ENCODE peak calls at places on chromosomes 1 and 21, in nine cellular contexts. E is GDM1; Q is HuH-7; N is NCI-H524; K is stimulated activated CD8-positive, alpha-beta memory T cell treated with anti-CD3 and anti-CD28 coated beads, Interleukin-2, amount 100 ng/mL, for 48 hours; P is kidney tubule cell; A is stimulated activated CD4-positive, alpha-beta T cell treated with anti-CD3 and anti-CD28 coated beads, Interleukin-2, amount 100 ng/mL, for 48 hours; U is tibial nerve; C is fibroblast of the conjunctiva. Y is an unnamed sample.

GRCh38 chr1:30399026-30399425 is 324.4 kb downstream of the MATN1 start:
- DNase-seq in K (no peak), A (no peak), Q (no peak), U (no peak), E (no peak), C (no peak), P (no peak), N (no peak), Y (no peak)

GRCh38 chr1:173128737-173129136 is 78.0 kb upstream of the TNFSF18 start:
- DNase-seq in P (no peak), K (no peak), Q (no peak), E (no peak), N (no peak), C (no peak), U (no peak), A (no peak), Y (no peak)

GRCh38 chr21:19553930-19554615 is 1150.5 kb upstream of the TMPRSS15 start:
- DNase-seq in A (no peak), E (no peak), Q (no peak), P (no peak), K (no peak), C (no peak), N (no peak), U (no peak), Y (no peak)

GRCh38 chr1:51733793-51734522 is 117.1 kb downstream of the OSBPL9 start:
- DNase-seq in A (no peak), N (no peak), P (no peak), E (no peak), K (no peak), Q (no peak), U (no peak), C (no peak), Y (no peak)

GRCh38 chr1:232207089-232207723 is 422.7 kb downstream of the SIPA1L2 start:
- DNase-seq in Q (no peak), A (no peak), U (no peak), P (no peak), K (no peak), N (no peak), E (no peak), C (no peak), Y (no peak)

GRCh38 chr1:197799271-197799670 is 24.0 kb upstream of the DENND1B start:
- DNase-seq in P (peak), K (no peak), C (peak), N (no peak), Q (no peak), E (no peak), U (no peak), A (no peak), Y (no peak)

GRCh38 chr1:159786966-159787365 is 6.2 kb downstream of the DUSP23 start:
- DNase-seq in K (no peak), P (no peak), Q (no peak), E (no peak), C (no peak), N (no peak), A (no peak), U (no peak), Y (peak)

GRCh38 chr1:12197483-12197880 is 30.7 kb downstream of the TNFRSF1B start:
- DNase-seq in P (no peak), E (no peak), U (no peak), C (no peak), A (no peak), Q (no peak), N (no peak), K (no peak), Y (no peak)

GRCh38 chr1:226993676-226994356 is 53.7 kb downstream of the COQ8A start:
- DNase-seq in P (no peak), A (no peak), C (no peak), N (peak), K (no peak), U (no peak), E (no peak), Q (no peak), Y (peak)

GRCh38 chr1:43708006-43708412 is 673 bp downstream of the ST3GAL3 start:
- DNase-seq in U (no peak), A (no peak), K (no peak), N (no peak), Q (no peak), E (no peak), C (no peak), P (no peak), Y (no peak)

GRCh38 chr21:37073417-37074194 is 552 bp downstream of the TTC3 start:
- DNase-seq in Q (peak), A (peak), N (peak), K (peak), C (no peak), P (peak), U (peak), E (peak), Y (peak)

GRCh38 chr1:164969256-164969655 is 387.3 kb downstream of the LMX1A start:
- DNase-seq in Q (no peak), A (no peak), C (no peak), N (no peak), P (no peak), K (no peak), E (no peak), U (no peak), Y (no peak)

GRCh38 chr21:44389335-44389734 is 35.9 kb downstream of the TRPM2 start:
- DNase-seq in E (no peak), Q (no peak), U (no peak), A (no peak), C (no peak), P (no peak), K (no peak), N (no peak), Y (no peak)

GRCh38 chr1:236736761-236737160 is 50.5 kb downstream of the ACTN2 start:
- DNase-seq in U (no peak), C (no peak), A (no peak), E (no peak), N (no peak), Q (no peak), P (no peak), K (no peak), Y (no peak)

GRCh38 chr1:211480941-211481545 is 10.9 kb downstream of the RD3 start:
- DNase-seq in Q (no peak), C (no peak), P (no peak), K (no peak), A (no peak), E (no peak), U (no peak), N (no peak), Y (no peak)

GRCh38 chr1:114510235-114511047 is 562 bp downstream of the TRIM33 start:
- DNase-seq in U (peak), A (peak), C (no peak), N (peak), Q (peak), P (peak), K (peak), E (no peak), Y (peak)

GRCh38 chr1:20699558-20699957 is 18.2 kb downstream of the KIF17 start:
- DNase-seq in E (no peak), A (no peak), Q (no peak), U (no peak), P (no peak), K (no peak), C (no peak), N (peak), Y (no peak)

GRCh38 chr1:111535256-111536191 is 32.1 kb upstream of the ADORA3 start:
- DNase-seq in E (no peak), K (no peak), U (no peak), P (no peak), Q (peak), A (no peak), N (no peak), C (no peak), Y (no peak)

Y was measured in D341Med.